ENCODE peak calls at places on chromosomes 5 and 9, in eight cellular contexts. U, F, E, W, G, R, D and P are unnamed samples.

GRCh38 chr5:151770383-151771258 is 1.1 kb upstream of the G3BP1 start:
- DNase-seq in F (peak; percentile 69), U (peak; percentile 92), D (peak; percentile 95), R (peak; percentile 67), G (peak; percentile 36), W (peak; percentile 68), E (peak; percentile 67), P (peak; percentile 91)

GRCh38 chr5:21773456-21773855 is 1079.7 kb downstream of the CDH12 start:
- DNase-seq in U (no peak), D (no peak), F (no peak), G (no peak), W (no peak), E (no peak), R (no peak), P (no peak)

GRCh38 chr9:124770359-124771020 is 621 bp downstream of the NR6A1 start:
- DNase-seq in E (peak; percentile 75), W (no peak), F (peak; percentile 77), U (peak; percentile 76), D (no peak), R (no peak), G (peak; percentile 35), P (no peak)

GRCh38 chr5:110414360-110414759 is 312.1 kb downstream of the TMEM232 start:
- DNase-seq in W (no peak), F (no peak), R (no peak), G (no peak), D (no peak), U (peak; percentile 54), E (no peak), P (no peak)

GRCh38 chr5:67879619-67880357 is 335.8 kb upstream of the PIK3R1 start:
- DNase-seq in G (no peak), E (no peak), W (no peak), R (no peak), D (no peak), F (no peak), U (no peak), P (no peak)

GRCh38 chr5:65861830-65862241 is 64.5 kb upstream of the ERBIN start:
- DNase-seq in W (no peak), U (no peak), D (no peak), G (no peak), F (no peak), E (no peak), R (no peak), P (no peak)

GRCh38 chr9:7967093-7967827 is 167.7 kb upstream of the DMAC1 start:
- DNase-seq in U (no peak), E (no peak), F (no peak), D (no peak), G (no peak), W (no peak), R (no peak), P (no peak)

GRCh38 chr5:137995747-137996123 is 37.1 kb downstream of the FAM13B start:
- DNase-seq in G (no peak), D (no peak), F (no peak), R (no peak), E (no peak), W (no peak), U (no peak), P (no peak)

GRCh38 chr9:85040806-85041575 is 371.5 kb downstream of the NTRK2 start:
- DNase-seq in U (peak; percentile 19), F (no peak), D (no peak), E (no peak), W (no peak), R (no peak), G (no peak), P (no peak)

GRCh38 chr9:82882133-82882532 is 180.8 kb downstream of the RASEF start:
- DNase-seq in D (no peak), F (no peak), U (peak; percentile 22), R (peak; percentile 24), W (no peak), E (no peak), G (no peak), P (no peak)

GRCh38 chr9:82376677-82377232 is 388.2 kb downstream of the SPATA31D1 start:
- DNase-seq in D (no peak), R (no peak), G (no peak), U (no peak), W (no peak), E (no peak), F (no peak), P (no peak)

GRCh38 chr9:79610019-79610760 is 38.4 kb downstream of the TLE4 start:
- DNase-seq in G (no peak), E (peak; percentile 40), D (no peak), U (no peak), R (no peak), W (no peak), F (no peak), P (no peak)

GRCh38 chr9:84340535-84340934 is at the start of gene SLC28A3:
- DNase-seq in U (peak; percentile 5), E (no peak), F (no peak), D (no peak), G (no peak), W (no peak), R (no peak), P (no peak)

GRCh38 chr9:23321049-23321448 is 505.0 kb downstream of the ELAVL2 start:
- DNase-seq in G (no peak), D (no peak), U (no peak), R (no peak), W (no peak), E (no peak), F (no peak), P (no peak)

GRCh38 chr9:128116104-128117083 is 11.1 kb downstream of the PTGES2 start:
- DNase-seq in W (no peak), G (no peak), D (peak; percentile 70), E (no peak), U (no peak), R (no peak), F (no peak), P (no peak)

GRCh38 chr9:128115187-128116103 is 12.1 kb downstream of the PTGES2 start:
- DNase-seq in F (peak; percentile 94), E (no peak), G (no peak), U (no peak), R (no peak), W (no peak), D (peak; percentile 81), P (no peak)

GRCh38 chr9:128113526-128114325 is 13.8 kb downstream of the PTGES2 start:
- DNase-seq in U (no peak), R (no peak), G (no peak), D (peak; percentile 73), W (no peak), F (no peak), E (no peak), P (no peak)

GRCh38 chr9:128117613-128118471 is 9.7 kb downstream of the PTGES2 start:
- DNase-seq in E (peak; percentile 91), R (peak; percentile 93), G (peak; percentile 90), U (peak; percentile 94), F (peak; percentile 74), W (peak; percentile 96), D (peak; percentile 99), P (no peak)

DNA sequence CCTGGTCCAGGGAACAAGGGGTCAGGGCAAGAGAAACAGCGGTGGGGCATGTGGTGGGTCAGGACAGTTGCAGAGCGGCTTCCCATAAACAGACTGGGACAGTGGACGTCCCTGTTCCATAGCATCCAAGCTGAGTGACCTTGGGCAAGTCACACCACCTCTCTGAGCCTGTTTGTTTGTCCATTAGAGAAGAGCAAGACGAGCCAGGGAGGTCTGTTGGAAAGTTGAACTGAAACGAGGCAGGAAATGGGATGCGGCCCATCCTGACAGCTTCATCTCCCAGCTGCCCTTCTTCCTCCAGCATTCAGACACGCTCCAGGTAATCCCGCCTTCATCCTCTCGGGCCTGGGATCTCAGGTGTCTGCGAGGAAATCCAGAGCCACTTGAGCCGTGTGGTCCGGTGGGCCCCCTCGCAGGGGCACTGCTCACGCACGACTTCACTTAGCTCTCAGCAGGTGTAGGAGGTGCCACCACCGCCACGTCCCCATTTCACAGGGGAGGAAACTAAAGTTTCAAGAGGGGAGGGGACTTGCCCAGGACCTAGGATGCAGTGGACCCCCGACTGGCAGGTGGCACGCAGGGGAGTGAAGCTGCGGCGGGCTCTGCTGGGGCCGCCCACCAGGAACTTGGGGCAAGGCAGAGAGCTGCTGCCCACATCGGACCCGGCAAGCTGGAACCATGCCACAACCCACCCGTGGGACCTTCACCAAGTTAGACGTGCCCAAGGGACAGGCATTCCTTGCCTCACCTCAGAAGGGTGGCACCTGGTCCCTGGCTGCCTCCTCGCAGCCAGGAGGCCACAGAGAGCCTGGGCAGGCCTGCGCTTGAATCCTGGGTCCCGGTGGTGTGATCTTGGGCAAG is 13.0 kb downstream of the PTGES2 start:
- DNase-seq in R (no peak), F (no peak), D (peak; percentile 73), E (no peak), G (no peak), U (no peak), W (no peak), P (no peak)
- TF ChIP-seq POLR2AphosphoS5 in R (no peak), F (no peak), D (peak; percentile 40), E (no peak), G (no peak), U (no peak), W (no peak), P (no peak)

DNA sequence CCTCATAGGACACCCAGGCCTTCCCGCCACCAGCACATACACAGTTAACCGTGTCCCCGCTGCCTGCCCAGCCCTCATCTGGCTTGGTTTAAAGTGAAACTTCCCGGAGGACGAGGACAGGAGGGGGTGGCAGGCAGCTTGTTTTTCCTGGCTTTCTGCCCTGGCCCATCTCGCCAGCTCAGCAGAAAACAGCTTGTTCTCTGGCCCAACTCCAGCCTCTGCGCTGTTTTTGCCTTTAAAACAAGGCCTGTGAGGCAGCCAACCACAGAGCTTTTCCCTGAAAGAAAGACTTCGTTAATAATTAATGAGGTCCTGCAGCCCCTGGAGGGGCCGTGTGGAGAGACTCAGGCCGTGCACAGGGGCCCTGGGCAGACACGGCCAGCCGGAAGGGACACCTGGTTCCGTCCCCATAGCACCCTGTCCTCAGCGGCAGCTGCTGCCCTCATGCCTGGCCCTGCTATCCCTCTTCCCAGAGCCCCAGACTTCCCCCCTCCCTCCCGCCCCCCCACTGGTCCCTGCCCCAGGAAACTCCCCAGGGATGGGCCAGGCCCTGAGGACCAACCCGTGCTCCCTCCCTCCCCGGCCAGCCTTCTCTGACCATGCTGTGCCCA is 108.7 kb downstream of the RXRA start:
- DNase-seq in F (no peak), W (peak; percentile 96), U (no peak), R (peak; percentile 94), E (peak; percentile 97), D (peak; percentile 88), G (peak; percentile 97), P (no peak)
- TF ChIP-seq POLR2AphosphoS5 in F (no peak), W (peak; percentile 56), U (no peak), R (peak; percentile 78), E (no peak), D (peak; percentile 69), G (peak; percentile 97), P (peak; percentile 81)

DNA sequence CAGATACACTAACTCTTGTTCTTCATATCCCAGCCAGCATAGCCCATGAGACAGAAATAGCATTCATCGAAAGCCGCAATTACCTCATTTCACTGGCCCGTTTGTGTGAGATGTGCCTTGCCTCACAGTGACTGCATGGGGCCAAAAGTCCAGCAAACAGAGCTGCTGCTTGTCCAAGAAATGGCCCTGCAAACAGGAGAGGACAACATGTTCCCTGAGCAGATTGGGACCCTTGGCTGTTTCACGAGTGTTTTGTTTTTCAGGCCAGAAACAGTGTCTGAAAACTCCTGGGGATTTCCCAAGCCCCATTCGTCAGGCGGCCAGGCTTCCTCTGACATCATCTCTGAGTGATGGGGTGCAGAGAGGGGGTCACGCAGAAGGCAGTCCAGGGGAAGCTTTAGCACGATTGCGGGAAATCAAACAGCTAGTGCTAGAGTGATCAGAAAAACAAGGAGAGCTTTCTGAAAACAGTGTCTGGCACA is 503.6 kb upstream of the PAPPA start:
- DNase-seq in U (no peak), D (no peak), F (no peak), W (no peak), G (no peak), E (no peak), R (peak; percentile 14), P (no peak)
- TF ChIP-seq POLR2AphosphoS5 in U (no peak), D (no peak), F (no peak), W (peak; percentile 63), G (peak; percentile 54), E (no peak), R (no peak), P (peak; percentile 68)

GRCh38 chr5:25453500-25453899 is 808.7 kb upstream of the CDH10 start:
- DNase-seq in E (no peak), F (no peak), W (no peak), U (no peak), D (no peak), G (no peak), R (no peak), P (no peak)
- TF ChIP-seq POLR2AphosphoS5 in E (no peak), F (no peak), W (no peak), U (no peak), D (no peak), G (no peak), R (no peak), P (no peak)